ENCODE peak calls at places on chromosomes 2 and 18, in six cellular contexts. H is mesendoderm, Q is H1, X is neuronal stem cell, A is H9, L is mesenchymal stem cell. Y is an unnamed sample.

GRCh38 chr2:1088192-1088860 is 137.7 kb downstream of the SNTG2 start:
- DNase-seq in H (no peak), X (no peak), A (no peak), Q (no peak), L (no peak), Y (peak)

GRCh38 chr18:34084635-34085034 is 140.1 kb downstream of the NOL4 start:
- DNase-seq in A (no peak), L (no peak), Q (no peak), X (no peak), H (no peak), Y (no peak)

GRCh38 chr2:119366161-119366648 is 429 bp downstream of the C2orf76 start:
- DNase-seq in A (no peak), Q (no peak), H (no peak), L (peak), X (no peak), Y (peak)

GRCh38 chr2:12824771-12825363 is 108.1 kb downstream of the TRIB2 start:
- DNase-seq in Q (no peak), H (no peak), A (no peak), L (peak), X (no peak), Y (no peak)

GRCh38 chr2:215614296-215614695 is 178.4 kb upstream of the FN1 start:
- DNase-seq in Q (no peak), H (no peak), L (no peak), A (no peak), X (no peak), Y (no peak)

GRCh38 chr2:230661072-230661957 is 51.3 kb upstream of the CAB39 start:
- DNase-seq in A (no peak), H (no peak), Q (no peak), X (no peak), L (no peak), Y (no peak)

GRCh38 chr2:67842375-67842959 is 220.3 kb downstream of the C1D start:
- DNase-seq in A (no peak), H (no peak), L (no peak), X (no peak), Q (no peak), Y (no peak)

GRCh38 chr2:46650556-46651001 is 171.2 kb downstream of the TMEM247 start:
- DNase-seq in L (peak), X (peak), Q (peak), A (peak), H (peak), Y (peak)

GRCh38 chr2:214896287-214896686 is 86.8 kb upstream of the BARD1 start:
- DNase-seq in H (no peak), A (no peak), X (no peak), L (no peak), Q (no peak), Y (no peak)

GRCh38 chr2:35461406-35461805 is 894.2 kb upstream of the CRIM1 start:
- DNase-seq in H (no peak), Q (no peak), L (no peak), X (no peak), A (no peak), Y (no peak)

GRCh38 chr2:35463805-35464596 is 891.6 kb upstream of the CRIM1 start:
- DNase-seq in X (no peak), L (no peak), A (no peak), H (peak), Q (no peak), Y (no peak)

GRCh38 chr2:35468271-35468670 is 887.3 kb upstream of the CRIM1 start:
- DNase-seq in L (no peak), A (no peak), X (peak), Q (no peak), H (peak), Y (no peak)

DNA sequence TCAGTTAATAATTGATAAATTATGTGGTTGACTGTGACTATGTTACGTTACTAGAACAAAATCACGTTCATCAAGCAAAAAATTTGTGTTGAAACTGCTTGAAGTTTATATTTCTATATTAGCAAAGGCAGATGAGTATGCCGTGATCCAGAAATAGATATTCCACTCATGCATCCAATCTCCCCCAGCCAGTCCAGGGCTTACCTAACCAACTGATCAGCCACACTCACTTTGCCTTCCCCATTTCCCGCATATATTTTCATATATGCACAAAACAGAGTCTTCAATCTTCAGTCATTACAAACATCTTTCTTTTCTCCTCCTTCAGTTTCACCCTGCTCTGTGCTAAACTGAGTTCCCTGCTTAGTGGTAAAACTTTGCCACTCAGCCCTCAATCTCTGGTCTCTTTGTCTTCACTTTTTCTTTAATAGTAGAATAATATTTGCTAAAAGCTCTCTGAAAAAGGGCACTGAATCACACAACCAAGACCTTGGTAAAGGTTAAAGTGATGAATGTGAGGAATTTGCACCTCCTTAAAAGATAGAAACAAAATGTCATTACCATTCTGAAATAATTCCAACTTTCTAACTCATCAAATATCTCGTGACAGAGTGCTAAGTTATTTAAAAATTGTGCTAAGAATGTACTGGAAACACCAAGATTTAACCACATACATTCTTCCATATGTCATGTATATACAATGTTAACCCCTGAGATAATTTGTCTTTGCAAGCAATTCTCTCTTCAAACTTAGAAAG is 893.2 kb upstream of the CRIM1 start:
- DNase-seq in X (no peak), A (no peak), L (peak), Q (no peak), H (peak), Y (no peak)
- H2BK15ac ChIP-seq in X (no peak), A (no peak), L (no peak), Q (no peak), H (no peak), Y (no peak)

GRCh38 chr2:5985551-5986229 is 293.5 kb downstream of the SOX11 start:
- DNase-seq in X (peak), Q (no peak), H (no peak), L (no peak), A (no peak), Y (no peak)

GRCh38 chr2:5987117-5987787 is 295.1 kb downstream of the SOX11 start:
- DNase-seq in Q (no peak), A (no peak), X (no peak), L (no peak), H (no peak), Y (no peak)

GRCh38 chr2:5982911-5983310 is 290.7 kb downstream of the SOX11 start:
- DNase-seq in X (no peak), Q (no peak), L (no peak), A (no peak), H (no peak), Y (no peak)

GRCh38 chr2:5982217-5982910 is 290.2 kb downstream of the SOX11 start:
- DNase-seq in L (no peak), Q (no peak), A (no peak), X (no peak), H (no peak), Y (no peak)

GRCh38 chr2:5984946-5985345 is 292.8 kb downstream of the SOX11 start:
- DNase-seq in X (no peak), A (no peak), L (no peak), Q (no peak), H (no peak), Y (no peak)
- H4K8ac ChIP-seq in X (no peak), A (no peak), L (no peak), Q (no peak), H (no peak), Y (no peak)

DNA sequence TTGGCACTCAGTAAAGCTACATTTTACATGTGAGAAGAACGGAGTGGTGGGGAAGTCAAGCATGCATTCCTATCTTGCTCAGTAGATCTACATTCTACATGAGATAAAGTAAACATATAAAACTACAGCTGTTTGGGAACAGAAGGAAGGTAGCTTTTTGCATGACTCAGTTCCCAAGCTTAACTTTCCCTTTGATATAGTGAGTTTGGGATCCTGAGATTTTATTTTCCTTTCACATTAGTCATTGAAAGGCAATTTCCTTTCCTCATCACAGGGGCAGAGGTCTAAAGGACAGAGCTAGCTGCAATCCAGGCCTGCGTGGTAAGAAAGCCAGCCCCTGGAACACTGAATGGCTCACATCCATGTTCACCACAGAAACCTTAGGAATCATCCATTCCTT is 257.2 kb downstream of the SRBD1 start:
- DNase-seq in H (no peak), X (no peak), L (peak), Q (no peak), A (no peak), Y (peak)
- H2BK15ac ChIP-seq in H (no peak), X (no peak), L (no peak), Q (no peak), A (no peak), Y (peak)

GRCh38 chr2:85892216-85892944 is 3.6 kb upstream of the ST3GAL5 start:
- DNase-seq in A (no peak), L (no peak), Q (no peak), X (no peak), H (no peak), Y (no peak)

GRCh38 chr2:85888020-85888744 is 608 bp downstream of the ST3GAL5 start:
- DNase-seq in A (peak), X (no peak), Q (no peak), H (peak), L (peak), Y (no peak)

GRCh38 chr2:85889648-85890281 is 975 bp upstream of the ST3GAL5 start:
- DNase-seq in H (no peak), Q (no peak), L (peak), X (no peak), A (no peak), Y (no peak)

GRCh38 chr2:85888745-85889647 is at the start of gene ST3GAL5:
- DNase-seq in L (peak), H (peak), A (peak), X (peak), Q (peak), Y (peak)

GRCh38 chr2:85890522-85891176 is 1.9 kb upstream of the ST3GAL5 start:
- DNase-seq in H (no peak), X (no peak), A (no peak), Q (no peak), L (no peak), Y (no peak)
- H4K8ac ChIP-seq in H (no peak), X (no peak), A (no peak), Q (no peak), L (peak), Y (no peak)

GRCh38 chr2:142241016-142241415 is 110.2 kb upstream of the LRP1B start:
- DNase-seq in A (no peak), H (no peak), L (no peak), X (no peak), Q (no peak), Y (no peak)
- H2BK15ac ChIP-seq in A (no peak), H (no peak), L (no peak), X (no peak), Q (no peak), Y (no peak)

DNA sequence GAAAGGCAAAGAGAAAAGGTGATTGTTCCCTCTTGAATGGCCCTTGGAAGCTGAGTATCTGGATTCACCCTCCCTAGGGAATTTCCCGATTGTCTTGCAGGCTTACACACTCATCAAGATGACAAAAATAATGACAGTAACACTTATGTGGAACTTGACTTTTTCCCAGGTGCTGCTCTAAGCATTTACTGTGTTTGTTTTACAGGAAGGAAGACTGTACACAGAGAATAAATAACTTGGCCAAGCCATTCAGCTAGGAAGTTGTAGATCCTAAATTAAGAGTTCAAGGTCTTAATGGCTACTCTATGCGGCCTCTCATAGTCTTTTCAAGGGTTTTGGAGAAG is 536 bp upstream of the DPP4 start:
- DNase-seq in Q (no peak), A (no peak), H (no peak), X (no peak), L (no peak), Y (no peak)
- H4K8ac ChIP-seq in Q (no peak), A (no peak), H (no peak), X (no peak), L (no peak), Y (peak)

GRCh38 chr2:149872041-149872440 is 284.5 kb upstream of the MMADHC start:
- DNase-seq in A (no peak), H (no peak), L (no peak), X (no peak), Q (no peak), Y (no peak)

GRCh38 chr2:149871091-149871885 is 283.7 kb upstream of the MMADHC start:
- DNase-seq in L (no peak), X (no peak), H (no peak), Q (no peak), A (no peak), Y (no peak)

GRCh38 chr2:149877064-149877463 is 289.5 kb upstream of the MMADHC start:
- DNase-seq in X (no peak), L (no peak), Q (no peak), H (no peak), A (no peak), Y (no peak)

GRCh38 chr2:149877913-149878312 is 290.3 kb upstream of the MMADHC start:
- DNase-seq in H (no peak), L (no peak), X (no peak), A (no peak), Q (no peak), Y (peak)

GRCh38 chr2:149872638-149873037 is 285.1 kb upstream of the MMADHC start:
- DNase-seq in X (no peak), L (no peak), H (no peak), Q (no peak), A (no peak), Y (no peak)
- H2BK15ac ChIP-seq in X (no peak), L (no peak), H (no peak), Q (no peak), A (no peak), Y (no peak)

DNA sequence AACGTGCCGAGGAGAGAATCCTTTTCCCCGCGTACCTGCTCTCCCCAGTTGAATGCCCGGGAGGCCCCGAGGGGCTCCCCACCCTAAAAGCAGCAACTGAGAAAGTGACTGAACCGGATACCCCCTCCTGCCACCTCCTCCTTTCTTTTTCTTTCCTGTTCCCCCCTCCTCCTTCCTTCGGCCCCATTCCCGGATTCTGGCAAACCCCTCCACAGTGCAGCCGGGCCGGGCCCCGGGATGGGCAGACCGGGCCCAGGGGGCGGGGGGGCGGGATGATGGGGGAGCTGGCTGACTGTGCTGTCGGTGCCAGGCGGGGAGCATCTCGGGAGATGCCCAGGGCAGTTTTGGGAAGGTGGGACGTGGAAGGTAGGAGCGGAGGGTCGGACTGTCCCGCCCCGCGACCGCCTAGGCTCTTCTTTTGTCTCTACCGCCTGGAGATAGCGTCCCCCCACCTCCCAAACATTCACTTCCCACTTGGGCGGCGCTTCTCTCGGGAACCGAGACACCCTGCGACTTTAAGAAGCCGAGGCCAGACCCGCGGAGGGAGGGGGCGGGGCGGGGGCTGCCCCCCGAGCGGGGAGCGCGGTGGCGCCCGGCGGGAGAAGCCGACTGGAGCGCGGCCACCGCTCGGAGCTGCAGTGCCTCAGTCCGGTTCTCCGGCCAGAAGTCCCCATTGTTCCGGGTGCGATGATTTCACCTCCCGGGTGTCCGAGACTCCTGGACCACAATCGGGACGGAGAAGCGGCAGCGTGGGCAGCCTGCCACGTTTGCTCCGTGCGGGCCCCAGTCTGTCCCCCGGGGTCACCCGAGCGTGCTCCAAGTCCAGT is 8.2 kb downstream of the DLX2 start:
- DNase-seq in X (peak), A (no peak), L (no peak), H (peak), Q (no peak), Y (no peak)
- H4K8ac ChIP-seq in X (no peak), A (no peak), L (peak), H (no peak), Q (peak), Y (peak)

Y was measured in IMR-90.